ENCODE peak calls at places on chromosomes 12 and 14, in ten cellular contexts. U is tibial nerve; W is pancreas; V is adipocyte; K is fibroblast of mammary gland; Q is vagina; G is astrocyte of the cerebellum; Z is aorta; D is HCT116; E is CD8-positive, alpha-beta memory T cell. C is an unnamed sample.

GRCh38 chr12:104294845-104295674 is 8.5 kb upstream of the EID3 start:
- DNase-seq in U (no peak), W (no peak), V (peak; percentile 18), K (no peak), Q (no peak), G (no peak), Z (no peak), D (no peak), E (no peak), C (no peak)

GRCh38 chr14:93944348-93945069 is 17.4 kb downstream of the FAM181A start:
- DNase-seq in U (no peak), W (no peak), V (no peak), K (no peak), Q (no peak), G (no peak), Z (no peak), D (no peak), E (no peak), C (no peak)

GRCh38 chr12:67068773-67069450 is 200.2 kb upstream of the CAND1 start:
- DNase-seq in U (no peak), W (peak; percentile 83), V (peak; percentile 71), K (peak; percentile 12), Q (no peak), G (peak; percentile 6), Z (no peak), D (no peak), E (peak; percentile 39), C (no peak)

GRCh38 chr14:58272589-58273372 is 25.6 kb upstream of the ARID4A start:
- DNase-seq in U (no peak), W (no peak), V (no peak), K (peak; percentile 47), Q (no peak), G (peak; percentile 34), Z (no peak), D (no peak), E (no peak), C (no peak)

GRCh38 chr12:123063535-123063934 is 83.1 kb downstream of the ARL6IP4 start:
- DNase-seq in U (no peak), W (no peak), V (peak; percentile 39), K (peak; percentile 30), Q (no peak), G (no peak), Z (no peak), D (no peak), E (peak; percentile 26), C (no peak)

GRCh38 chr12:109538191-109538863 is 35.0 kb downstream of the MMAB start:
- DNase-seq in U (no peak), W (no peak), V (no peak), K (peak; percentile 24), Q (no peak), G (no peak), Z (no peak), D (no peak), E (no peak), C (no peak)

GRCh38 chr14:38171197-38171596 is 36.5 kb upstream of the SSTR1 start:
- DNase-seq in U (no peak), W (no peak), V (no peak), K (peak; percentile 39), Q (no peak), G (peak; percentile 16), Z (no peak), D (no peak), E (no peak), C (no peak)

GRCh38 chr14:67311868-67312267 is 47.7 kb downstream of the ATP6V1D start:
- DNase-seq in U (no peak), W (no peak), V (no peak), K (no peak), Q (no peak), G (no peak), Z (no peak), D (no peak), E (no peak), C (no peak)

GRCh38 chr12:109910969-109911348 is 10.9 kb downstream of the TCHP start:
- DNase-seq in U (no peak), W (no peak), V (no peak), K (peak; percentile 47), Q (no peak), G (no peak), Z (no peak), D (peak; percentile 43), E (no peak), C (no peak)

GRCh38 chr12:103905730-103906349 is 24.4 kb upstream of the HSP90B1 start:
- DNase-seq in U (no peak), W (no peak), V (no peak), K (no peak), Q (no peak), G (no peak), Z (no peak), D (no peak), E (no peak), C (no peak)

GRCh38 chr14:52563120-52563519 is 10.5 kb downstream of the GPR137C start:
- DNase-seq in U (no peak), W (no peak), V (peak; percentile 17), K (peak; percentile 83), Q (no peak), G (no peak), Z (no peak), D (no peak), E (no peak), C (peak; percentile 21)

DNA sequence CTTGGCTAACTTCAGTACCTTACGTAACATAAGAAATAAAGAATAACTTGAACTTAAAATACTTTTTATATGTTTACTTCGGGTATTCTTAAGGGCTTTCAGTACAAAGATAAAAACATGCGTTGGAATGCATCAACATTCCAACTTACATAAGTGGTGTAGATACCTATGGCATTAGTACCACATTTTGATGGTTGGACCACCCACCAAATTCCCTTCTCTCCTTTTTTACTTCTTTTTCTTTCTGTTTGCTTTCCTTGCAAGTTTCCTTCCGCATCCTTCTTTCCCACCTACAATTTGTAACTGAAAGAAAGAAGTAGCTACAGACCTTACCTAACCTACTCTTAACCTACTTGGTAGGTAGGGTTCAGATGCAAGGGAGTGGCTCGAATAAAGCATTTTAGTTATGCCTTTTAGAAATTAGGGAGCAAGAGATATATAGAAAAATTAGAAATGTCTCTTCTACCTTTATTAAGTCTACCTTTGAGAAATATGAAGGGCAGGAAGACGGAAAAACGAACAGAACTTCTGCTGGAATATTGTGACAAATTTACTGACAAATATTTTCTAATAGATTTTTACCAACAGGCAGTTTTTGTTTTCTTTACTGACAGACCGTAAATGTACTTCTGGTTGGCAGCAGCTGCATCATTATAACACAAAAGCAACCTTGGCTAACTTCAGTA is 2.1 kb upstream of the ARHGAP5 start:
- DNase-seq in U (no peak), W (no peak), V (no peak), K (no peak), Q (no peak), G (no peak), Z (no peak), D (no peak), E (no peak), C (no peak)
- H3K4me3 ChIP-seq in U (peak overlapping the region; percentile 80), W (no peak overlapping the region), V (peak overlapping the region; percentile 87), K (peak overlapping the region; percentile 87), Q (peak overlapping the region; percentile 95), G (peak overlapping the region; percentile 89), Z (no peak overlapping the region), D (peak overlapping the region; percentile 93), E (no peak overlapping the region), C (peak overlapping the region; percentile 75)

GRCh38 chr12:121205491-121205890 is 4.4 kb upstream of the P2RX4 start:
- DNase-seq in U (no peak), W (no peak), V (no peak), K (no peak), Q (no peak), G (no peak), Z (no peak), D (no peak), E (no peak), C (no peak)

GRCh38 chr12:121212875-121213274 is 2.9 kb downstream of the P2RX4 start:
- DNase-seq in U (no peak), W (no peak), V (no peak), K (no peak), Q (no peak), G (no peak), Z (no peak), D (no peak), E (no peak), C (no peak)

GRCh38 chr12:121214171-121214777 is 4.3 kb downstream of the P2RX4 start:
- DNase-seq in U (no peak), W (no peak), V (peak; percentile 32), K (peak; percentile 71), Q (no peak), G (peak; percentile 16), Z (no peak), D (no peak), E (no peak), C (no peak)

GRCh38 chr12:121209629-121210572 is at the start of gene P2RX4:
- DNase-seq in U (peak; percentile 64), W (peak; percentile 95), V (peak; percentile 84), K (peak; percentile 65), Q (no peak), G (no peak), Z (peak; percentile 93), D (peak; percentile 52), E (peak; percentile 90), C (no peak)

GRCh38 chr12:121209221-121209620 is 708 bp upstream of the P2RX4 start:
- DNase-seq in U (no peak), W (no peak), V (no peak), K (no peak), Q (no peak), G (no peak), Z (no peak), D (no peak), E (no peak), C (no peak)
- H3K4me3 ChIP-seq in U (peak overlapping the region; percentile 81), W (no peak overlapping the region), V (peak overlapping the region; percentile 88), K (peak overlapping the region; percentile 58), Q (peak overlapping the region; percentile 69), G (no peak overlapping the region), Z (no peak overlapping the region), D (peak overlapping the region; percentile 74), E (peak overlapping the region; percentile 65), C (peak overlapping the region; percentile 67)

GRCh38 chr12:50764116-50764860 is 387 bp downstream of the ATF1 start:
- DNase-seq in U (no peak), W (peak; percentile 85), V (peak; percentile 63), K (peak; percentile 24), Q (no peak), G (no peak), Z (peak; percentile 68), D (no peak), E (peak; percentile 91), C (no peak)
- H3K4me3 ChIP-seq in U (peak overlapping the region; percentile 85), W (peak overlapping the region; percentile 85), V (peak overlapping the region; percentile 94), K (peak overlapping the region; percentile 87), Q (peak overlapping the region; percentile 89), G (peak overlapping the region; percentile 93), Z (peak overlapping the region; percentile 78), D (peak overlapping the region; percentile 88), E (peak overlapping the region; percentile 72), C (peak overlapping the region; percentile 89)

DNA sequence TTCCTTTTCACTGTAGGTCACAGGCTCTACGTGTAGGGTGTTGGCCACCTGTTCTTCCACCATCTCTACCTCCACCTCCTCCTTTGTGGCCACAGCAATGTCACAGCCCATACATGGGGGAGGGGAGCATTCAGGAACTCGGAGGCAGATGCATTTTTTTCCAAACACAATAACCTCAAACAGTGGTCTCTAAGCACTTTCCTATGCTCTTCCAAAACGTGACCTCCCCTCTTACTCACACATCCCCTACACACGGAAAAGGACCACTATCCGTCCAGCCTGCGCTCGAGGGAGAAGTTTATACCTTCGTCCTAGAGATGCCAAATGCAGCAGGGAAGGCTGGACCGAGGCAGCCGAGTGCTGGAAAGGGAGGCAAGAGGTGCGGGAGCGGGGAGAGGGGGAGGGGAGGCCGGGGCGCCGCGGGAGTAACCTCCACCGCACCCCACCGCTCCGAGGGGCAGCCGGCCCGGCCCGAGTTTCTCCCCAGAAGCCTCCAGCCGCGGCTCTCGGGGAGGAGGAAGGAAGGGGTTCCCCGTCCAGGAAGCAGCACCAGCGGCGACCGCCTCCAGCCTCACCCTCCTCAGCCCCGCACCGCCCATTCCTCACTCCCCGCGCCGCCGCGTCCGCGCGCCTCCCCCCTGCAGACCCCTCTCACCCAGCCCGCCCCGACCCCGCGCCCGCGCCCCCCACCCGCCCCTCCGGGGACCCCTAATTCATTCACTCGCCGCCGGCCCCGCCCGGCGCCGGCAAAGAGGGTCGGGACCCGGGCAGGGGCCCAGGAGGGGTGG is 584 bp downstream of the KRAS start:
- DNase-seq in U (peak; percentile 23), W (peak; percentile 79), V (peak; percentile 62), K (peak; percentile 10), Q (no peak), G (no peak), Z (peak; percentile 79), D (no peak), E (peak; percentile 48), C (no peak)
- H3K4me3 ChIP-seq in U (peak overlapping the region; percentile 98), W (peak overlapping the region; percentile 84), V (peak overlapping the region; percentile 87), K (peak overlapping the region; percentile 86), Q (peak overlapping the region; percentile 85), G (peak overlapping the region; percentile 88), Z (peak overlapping the region; percentile 99), D (peak overlapping the region; percentile 93), E (peak overlapping the region; percentile 84), C (peak overlapping the region; percentile 93)

C was measured in AG04449.